ENCODE peak calls at places on chromosome 22, in six cellular contexts. A is KG1, F is NCI-H1930, D is EH, G is dermis microvascular lymphatic vessel endothelial cell, Z is non-pigmented ciliary epithelial cell. E is an unnamed sample.

GRCh38 chr22:24209016-24209415 is 27.7 kb downstream of the SUSD2 start:
- DNase-seq in Z (no peak), D (peak; percentile 28), A (no peak), F (no peak), G (no peak), E (no peak)

GRCh38 chr22:27349456-27349855 is 452.1 kb downstream of the MN1 start:
- DNase-seq in A (no peak), F (no peak), G (no peak), D (peak; percentile 41), Z (no peak), E (peak; percentile 74)

GRCh38 chr22:39176067-39176621 is 23.7 kb upstream of the CBX7 start:
- DNase-seq in A (no peak), D (peak; percentile 93), F (no peak), G (peak; percentile 88), Z (no peak), E (peak; percentile 57)

GRCh38 chr22:24335529-24335928 is 64.9 kb downstream of the SPECC1L start:
- DNase-seq in Z (no peak), F (no peak), D (no peak), G (no peak), A (no peak), E (no peak)

GRCh38 chr22:44452531-44453420 is 45.3 kb downstream of the RTL6 start:
- DNase-seq in A (no peak), F (no peak), G (no peak), Z (no peak), D (no peak), E (no peak)

GRCh38 chr22:35894937-35895708 is 133.5 kb downstream of the RBFOX2 start:
- DNase-seq in Z (no peak), A (no peak), D (peak; percentile 91), G (no peak), F (no peak), E (peak; percentile 91)

GRCh38 chr22:29801796-29802195 is 34.6 kb downstream of the UQCR10 start:
- DNase-seq in D (no peak), Z (no peak), A (no peak), F (no peak), G (no peak), E (no peak)

GRCh38 chr22:27597703-27598444 is 203.7 kb downstream of the MN1 start:
- DNase-seq in Z (no peak), D (peak; percentile 57), F (no peak), G (no peak), A (no peak), E (peak; percentile 18)

GRCh38 chr22:41939981-41940852 is 6.7 kb downstream of the CENPM start:
- DNase-seq in Z (no peak), G (no peak), D (no peak), F (no peak), A (no peak), E (no peak)

GRCh38 chr22:46830841-46831240 is 68.4 kb downstream of the TBC1D22A start:
- DNase-seq in F (no peak), Z (no peak), A (no peak), G (peak; percentile 21), D (peak; percentile 64), E (no peak)

GRCh38 chr22:30221121-30221992 is 25.2 kb downstream of the LIF start:
- DNase-seq in G (no peak), Z (no peak), D (no peak), F (no peak), A (peak; percentile 48), E (no peak)

GRCh38 chr22:26550498-26551033 is 38.3 kb upstream of the TFIP11 start:
- DNase-seq in Z (peak; percentile 63), G (peak; percentile 42), F (no peak), D (peak; percentile 99), A (no peak), E (peak; percentile 89)

GRCh38 chr22:24436553-24436952 is 9.2 kb downstream of the ADORA2A start:
- DNase-seq in D (no peak), G (no peak), A (no peak), F (no peak), Z (no peak), E (no peak)

GRCh38 chr22:43848366-43849171 is 13.7 kb downstream of the SULT4A1 start:
- DNase-seq in A (no peak), G (peak; percentile 19), D (peak; percentile 20), F (no peak), Z (no peak), E (peak; percentile 47)

GRCh38 chr22:42959472-42960145 is 55.3 kb downstream of the PACSIN2 start:
- DNase-seq in D (peak; percentile 75), Z (peak; percentile 76), G (peak; percentile 99), F (no peak), A (no peak), E (peak; percentile 91)

GRCh38 chr22:31179345-31179744 is 19.4 kb downstream of the RNF185 start:
- DNase-seq in D (peak; percentile 66), G (no peak), A (no peak), F (no peak), Z (no peak), E (no peak)

GRCh38 chr22:23453277-23453676 is 126.8 kb downstream of the IGLL1 start:
- DNase-seq in F (no peak), A (no peak), Z (no peak), D (no peak), G (no peak), E (no peak)

GRCh38 chr22:25362215-25362882 is 142.9 kb downstream of the CRYBB2 start:
- DNase-seq in Z (peak; percentile 3), F (no peak), G (peak; percentile 55), A (peak; percentile 5), D (peak; percentile 58), E (peak; percentile 42)

GRCh38 chr22:50691521-50691920 is 18.9 kb downstream of the SHANK3 start:
- DNase-seq in F (no peak), D (peak; percentile 44), G (peak; percentile 60), A (peak; percentile 64), Z (no peak), E (peak; percentile 61)

GRCh38 chr22:41915035-41915782 is at the start of gene SHISA8:
- DNase-seq in F (no peak), D (peak; percentile 37), Z (no peak), G (peak; percentile 60), A (no peak), E (no peak)

GRCh38 chr22:49975543-49976389 is 15.2 kb downstream of the PIM3 start:
- DNase-seq in Z (no peak), D (no peak), F (no peak), A (no peak), G (no peak), E (peak; percentile 25)

GRCh38 chr22:40818747-40819662 is at the start of gene SLC25A17:
- DNase-seq in D (peak; percentile 84), G (peak; percentile 84), Z (no peak), A (peak; percentile 85), F (peak; percentile 76), E (peak; percentile 67)

GRCh38 chr22:43736651-43737050 is 75.5 kb downstream of the EFCAB6 start:
- DNase-seq in A (no peak), D (no peak), F (no peak), G (no peak), Z (no peak), E (no peak)

GRCh38 chr22:40310081-40310770 is 36.1 kb upstream of the ADSL start:
- DNase-seq in F (no peak), A (no peak), D (peak; percentile 95), Z (peak; percentile 67), G (no peak), E (peak; percentile 93)

GRCh38 chr22:38305481-38306448 is 11.5 kb downstream of the CSNK1E start:
- DNase-seq in Z (no peak), G (peak; percentile 76), F (no peak), D (peak; percentile 46), A (no peak), E (peak; percentile 72)

GRCh38 chr22:33083212-33083611 is 25.0 kb upstream of the SYN3 start:
- DNase-seq in Z (no peak), D (no peak), A (no peak), G (no peak), F (no peak), E (no peak)

GRCh38 chr22:26606611-26607010 is 11.2 kb downstream of the CRYBB1 start:
- DNase-seq in Z (peak; percentile 38), A (no peak), F (no peak), G (peak; percentile 13), D (peak; percentile 75), E (peak; percentile 46)

GRCh38 chr22:25282671-25283561 is 63.5 kb downstream of the CRYBB2 start:
- DNase-seq in D (no peak), Z (no peak), G (no peak), F (no peak), A (no peak), E (no peak)

E was measured in fibroblast of the aortic adventitia.